ENCODE peak calls at places on chromosomes 12 and 14, in six cellular contexts. One of them, this sample, is unnamed.

GRCh38 chr12:52395761-52396434 is 10.2 kb downstream of the KRT82 start:
- DNase-seq in GM12891: no peak
- DNase-seq in gastrocnemius medialis: no peak
- DNase-seq in T-helper 9 cell: no peak
- DNase-seq in EL: peak
- DNase-seq in GM18507: no peak
- DNase-seq in this sample: no peak

GRCh38 chr12:66141299-66141698 is 10.7 kb upstream of the LLPH start:
- DNase-seq in GM12891: no peak
- DNase-seq in gastrocnemius medialis: no peak
- DNase-seq in T-helper 9 cell: no peak
- DNase-seq in EL: no peak
- DNase-seq in GM18507: no peak
- DNase-seq in this sample: no peak

GRCh38 chr12:105382771-105383632 is 52.5 kb downstream of the C12orf75 start:
- DNase-seq in GM12891: peak
- DNase-seq in gastrocnemius medialis: no peak
- DNase-seq in T-helper 9 cell: no peak
- DNase-seq in EL: peak
- DNase-seq in GM18507: peak
- DNase-seq in this sample: no peak

GRCh38 chr14:101586531-101587402 is 25.5 kb downstream of the DIO3 start:
- DNase-seq in GM12891: no peak
- DNase-seq in gastrocnemius medialis: no peak
- DNase-seq in T-helper 9 cell: no peak
- DNase-seq in EL: no peak
- DNase-seq in GM18507: no peak
- DNase-seq in this sample: no peak

GRCh38 chr12:117134059-117134458 is 34.8 kb upstream of the TESC start:
- DNase-seq in GM12891: no peak
- DNase-seq in gastrocnemius medialis: no peak
- DNase-seq in T-helper 9 cell: peak
- DNase-seq in EL: no peak
- DNase-seq in GM18507: no peak
- DNase-seq in this sample: no peak

GRCh38 chr12:78121969-78122610 is 291.4 kb downstream of the NAV3 start:
- DNase-seq in GM12891: no peak
- DNase-seq in gastrocnemius medialis: no peak
- DNase-seq in T-helper 9 cell: no peak
- DNase-seq in EL: no peak
- DNase-seq in GM18507: no peak
- DNase-seq in this sample: no peak

GRCh38 chr12:82099216-82099615 is 259.0 kb downstream of the CCDC59 start:
- DNase-seq in GM12891: no peak
- DNase-seq in gastrocnemius medialis: no peak
- DNase-seq in T-helper 9 cell: no peak
- DNase-seq in EL: no peak
- DNase-seq in GM18507: no peak
- DNase-seq in this sample: no peak

GRCh38 chr12:30880061-30880460 is 46.5 kb upstream of the TSPAN11 start:
- DNase-seq in GM12891: no peak
- DNase-seq in gastrocnemius medialis: no peak
- DNase-seq in T-helper 9 cell: no peak
- DNase-seq in EL: no peak
- DNase-seq in GM18507: no peak
- DNase-seq in this sample: no peak

GRCh38 chr14:105020815-105021655 is at the start of gene CDCA4:
- DNase-seq in GM12891: peak
- DNase-seq in gastrocnemius medialis: peak
- DNase-seq in T-helper 9 cell: peak
- DNase-seq in EL: peak
- DNase-seq in GM18507: peak
- DNase-seq in this sample: peak

GRCh38 chr14:97441740-97442362 is 644.7 kb downstream of the VRK1 start:
- DNase-seq in GM12891: no peak
- DNase-seq in gastrocnemius medialis: no peak
- DNase-seq in T-helper 9 cell: no peak
- DNase-seq in EL: no peak
- DNase-seq in GM18507: no peak
- DNase-seq in this sample: no peak

GRCh38 chr14:25042362-25043299 is 7.3 kb downstream of the STXBP6 start:
- DNase-seq in GM12891: no peak
- DNase-seq in gastrocnemius medialis: no peak
- DNase-seq in T-helper 9 cell: no peak
- DNase-seq in EL: peak
- DNase-seq in GM18507: no peak
- DNase-seq in this sample: no peak

GRCh38 chr14:55212611-55213010 is 21.2 kb upstream of the DLGAP5 start:
- DNase-seq in GM12891: no peak
- DNase-seq in gastrocnemius medialis: no peak
- DNase-seq in T-helper 9 cell: no peak
- DNase-seq in EL: no peak
- DNase-seq in GM18507: no peak
- DNase-seq in this sample: no peak

GRCh38 chr12:10169094-10169493 is 2.8 kb downstream of the OLR1 start:
- DNase-seq in GM12891: no peak
- DNase-seq in gastrocnemius medialis: no peak
- DNase-seq in T-helper 9 cell: no peak
- DNase-seq in EL: peak
- DNase-seq in GM18507: no peak
- DNase-seq in this sample: no peak

GRCh38 chr12:39572551-39572950 is 47.1 kb downstream of the ABCD2 start:
- DNase-seq in GM12891: no peak
- DNase-seq in gastrocnemius medialis: no peak
- DNase-seq in T-helper 9 cell: no peak
- DNase-seq in EL: no peak
- DNase-seq in GM18507: no peak
- DNase-seq in this sample: no peak

GRCh38 chr12:94239332-94239731 is 91.0 kb downstream of the PLXNC1 start:
- DNase-seq in GM12891: no peak
- DNase-seq in gastrocnemius medialis: no peak
- DNase-seq in T-helper 9 cell: no peak
- DNase-seq in EL: no peak
- DNase-seq in GM18507: no peak
- DNase-seq in this sample: peak

GRCh38 chr14:99514552-99515300 is 33.5 kb downstream of the CCNK start:
- DNase-seq in GM12891: no peak
- DNase-seq in gastrocnemius medialis: no peak
- DNase-seq in T-helper 9 cell: no peak
- DNase-seq in EL: no peak
- DNase-seq in GM18507: no peak
- DNase-seq in this sample: no peak

GRCh38 chr12:127294651-127295205 is 972.2 kb upstream of the TMEM132C start:
- DNase-seq in GM12891: no peak
- DNase-seq in gastrocnemius medialis: no peak
- DNase-seq in T-helper 9 cell: no peak
- DNase-seq in EL: peak
- DNase-seq in GM18507: no peak
- DNase-seq in this sample: peak

GRCh38 chr14:75214558-75214957 is 38.1 kb upstream of the TMED10 start:
- DNase-seq in GM12891: no peak
- DNase-seq in gastrocnemius medialis: no peak
- DNase-seq in T-helper 9 cell: no peak
- DNase-seq in EL: no peak
- DNase-seq in GM18507: no peak
- DNase-seq in this sample: no peak

GRCh38 chr14:76938092-76938500 is 90.4 kb downstream of the IRF2BPL start:
- DNase-seq in GM12891: no peak
- DNase-seq in gastrocnemius medialis: peak
- DNase-seq in T-helper 9 cell: no peak
- DNase-seq in EL: peak
- DNase-seq in GM18507: no peak
- DNase-seq in this sample: no peak

GRCh38 chr12:51855586-51856428 is 7.3 kb upstream of the FIGNL2 start:
- DNase-seq in GM12891: no peak
- DNase-seq in gastrocnemius medialis: no peak
- DNase-seq in T-helper 9 cell: no peak
- DNase-seq in EL: peak
- DNase-seq in GM18507: no peak
- DNase-seq in this sample: peak

GRCh38 chr12:9118161-9118560 is 2.4 kb upstream of the A2M start:
- DNase-seq in GM12891: no peak
- DNase-seq in gastrocnemius medialis: peak
- DNase-seq in T-helper 9 cell: no peak
- DNase-seq in EL: no peak
- DNase-seq in GM18507: no peak
- DNase-seq in this sample: no peak

GRCh38 chr14:34081126-34081575 is 130.3 kb upstream of the EGLN3 start:
- DNase-seq in GM12891: no peak
- DNase-seq in gastrocnemius medialis: peak
- DNase-seq in T-helper 9 cell: no peak
- DNase-seq in EL: peak
- DNase-seq in GM18507: no peak
- DNase-seq in this sample: no peak

GRCh38 chr12:106492893-106493292 is 89.9 kb upstream of the RFX4 start:
- DNase-seq in GM12891: no peak
- DNase-seq in gastrocnemius medialis: no peak
- DNase-seq in T-helper 9 cell: no peak
- DNase-seq in EL: no peak
- DNase-seq in GM18507: no peak
- DNase-seq in this sample: no peak

GRCh38 chr12:28463396-28463795 is 273.1 kb downstream of the CCDC91 start:
- DNase-seq in GM12891: no peak
- DNase-seq in gastrocnemius medialis: no peak
- DNase-seq in T-helper 9 cell: no peak
- DNase-seq in EL: no peak
- DNase-seq in GM18507: no peak
- DNase-seq in this sample: no peak

GRCh38 chr12:24592048-24592447 is 356.9 kb downstream of the BCAT1 start:
- DNase-seq in GM12891: no peak
- DNase-seq in gastrocnemius medialis: no peak
- DNase-seq in T-helper 9 cell: no peak
- DNase-seq in EL: no peak
- DNase-seq in GM18507: no peak
- DNase-seq in this sample: no peak

GRCh38 chr12:27525373-27525772 is 1.4 kb downstream of the PPFIBP1 start:
- DNase-seq in GM12891: no peak
- DNase-seq in gastrocnemius medialis: no peak
- DNase-seq in T-helper 9 cell: no peak
- DNase-seq in EL: peak
- DNase-seq in GM18507: no peak
- DNase-seq in this sample: no peak

GRCh38 chr14:89138846-89139245 is 278.2 kb downstream of the FOXN3 start:
- DNase-seq in GM12891: no peak
- DNase-seq in gastrocnemius medialis: no peak
- DNase-seq in T-helper 9 cell: no peak
- DNase-seq in EL: no peak
- DNase-seq in GM18507: no peak
- DNase-seq in this sample: no peak

GRCh38 chr14:24634158-24634557 is at the start of gene GZMB:
- DNase-seq in GM12891: no peak
- DNase-seq in gastrocnemius medialis: no peak
- DNase-seq in T-helper 9 cell: no peak
- DNase-seq in EL: peak
- DNase-seq in GM18507: no peak
- DNase-seq in this sample: no peak

GRCh38 chr12:22682663-22683062 is 57.7 kb downstream of the ETNK1 start:
- DNase-seq in GM12891: no peak
- DNase-seq in gastrocnemius medialis: no peak
- DNase-seq in T-helper 9 cell: no peak
- DNase-seq in EL: no peak
- DNase-seq in GM18507: no peak
- DNase-seq in this sample: no peak

GRCh38 chr12:20101046-20101445 is 267.3 kb upstream of the PDE3A start:
- DNase-seq in GM12891: no peak
- DNase-seq in gastrocnemius medialis: peak
- DNase-seq in T-helper 9 cell: no peak
- DNase-seq in EL: peak
- DNase-seq in GM18507: no peak
- DNase-seq in this sample: no peak

GRCh38 chr12:44246481-44247105 is 410.7 kb downstream of the TMEM117 start:
- DNase-seq in GM12891: no peak
- DNase-seq in gastrocnemius medialis: no peak
- DNase-seq in T-helper 9 cell: no peak
- DNase-seq in EL: no peak
- DNase-seq in GM18507: no peak
- DNase-seq in this sample: no peak

GRCh38 chr14:99128185-99128584 is 143.8 kb downstream of the BCL11B start:
- DNase-seq in GM12891: no peak
- DNase-seq in gastrocnemius medialis: no peak
- DNase-seq in T-helper 9 cell: no peak
- DNase-seq in EL: no peak
- DNase-seq in GM18507: no peak
- DNase-seq in this sample: peak

GRCh38 chr12:117040496-117040895 is 58.7 kb downstream of the TESC start:
- DNase-seq in GM12891: no peak
- DNase-seq in gastrocnemius medialis: no peak
- DNase-seq in T-helper 9 cell: no peak
- DNase-seq in EL: no peak
- DNase-seq in GM18507: no peak
- DNase-seq in this sample: no peak

GRCh38 chr12:94718114-94718513 is 67.8 kb upstream of the TMCC3 start:
- DNase-seq in GM12891: no peak
- DNase-seq in gastrocnemius medialis: no peak
- DNase-seq in T-helper 9 cell: no peak
- DNase-seq in EL: no peak
- DNase-seq in GM18507: no peak
- DNase-seq in this sample: no peak

This sample was measured in ecto neural progenitor cell.